ENCODE peak calls at places on chromosomes 13 and 19, in five cellular contexts. One of them, this sample, is unnamed.

GRCh38 chr19:19205416-19206410 is 2.5 kb upstream of the NR2C2AP start:
- DNase-seq in HepG2: no peak
- DNase-seq in GM12878: no peak
- DNase-seq in K562: no peak
- DNase-seq in H1: no peak
- DNase-seq in this sample: no peak

GRCh38 chr13:43448605-43449004 is 338.2 kb downstream of the ENOX1 start:
- DNase-seq in K562: no peak
- DNase-seq in HepG2: no peak
- DNase-seq in H1: no peak
- DNase-seq in GM12878: no peak
- DNase-seq in this sample: no peak

GRCh38 chr13:55788548-55788947 is 1352.2 kb upstream of the PRR20A start:
- DNase-seq in GM12878: no peak
- DNase-seq in K562: no peak
- DNase-seq in HepG2: no peak
- DNase-seq in H1: no peak
- DNase-seq in this sample: no peak

GRCh38 chr19:11453468-11454341 is 18.3 kb downstream of the PRKCSH start:
- DNase-seq in HepG2: no peak
- DNase-seq in GM12878: no peak
- DNase-seq in K562: peak; percentile 37
- DNase-seq in H1: peak; percentile 70
- DNase-seq in this sample: no peak

GRCh38 chr19:56333506-56333905 is 18.9 kb upstream of the ZSCAN5A start:
- DNase-seq in H1: peak; percentile 49
- DNase-seq in K562: peak; percentile 72
- DNase-seq in GM12878: no peak
- DNase-seq in HepG2: peak; percentile 67
- DNase-seq in this sample: peak; percentile 52

GRCh38 chr13:30963794-30964193 is 31.3 kb downstream of the TEX26 start:
- DNase-seq in GM12878: no peak
- DNase-seq in K562: no peak
- DNase-seq in HepG2: no peak
- DNase-seq in H1: no peak
- DNase-seq in this sample: no peak

GRCh38 chr13:113445791-113446487 is 7.3 kb downstream of the ADPRHL1 start:
- DNase-seq in GM12878: no peak
- DNase-seq in HepG2: no peak
- DNase-seq in K562: no peak
- DNase-seq in H1: no peak
- DNase-seq in this sample: no peak

GRCh38 chr13:76745246-76746200 is 140.7 kb downstream of the KCTD12 start:
- DNase-seq in K562: no peak
- DNase-seq in H1: no peak
- DNase-seq in GM12878: peak; percentile 59
- DNase-seq in HepG2: no peak
- DNase-seq in this sample: peak; percentile 70

GRCh38 chr13:27636624-27637288 is 15.1 kb downstream of the POLR1D start:
- DNase-seq in HepG2: no peak
- DNase-seq in GM12878: no peak
- DNase-seq in K562: no peak
- DNase-seq in H1: no peak
- DNase-seq in this sample: no peak

GRCh38 chr19:12617646-12618045 is 6.9 kb downstream of the ZNF791 start:
- DNase-seq in GM12878: no peak
- DNase-seq in K562: no peak
- DNase-seq in H1: no peak
- DNase-seq in HepG2: no peak
- DNase-seq in this sample: no peak

GRCh38 chr13:101092985-101093384 is 323.3 kb downstream of the NALCN start:
- DNase-seq in H1: no peak
- DNase-seq in K562: no peak
- DNase-seq in GM12878: no peak
- DNase-seq in HepG2: no peak
- DNase-seq in this sample: no peak

GRCh38 chr13:97810152-97810551 is 143.3 kb upstream of the IPO5 start:
- DNase-seq in H1: no peak
- DNase-seq in HepG2: peak; percentile 13
- DNase-seq in K562: no peak
- DNase-seq in GM12878: no peak
- DNase-seq in this sample: no peak

GRCh38 chr13:34803756-34804155 is 138.3 kb upstream of the NBEA start:
- DNase-seq in K562: no peak
- DNase-seq in GM12878: no peak
- DNase-seq in H1: no peak
- DNase-seq in HepG2: no peak
- DNase-seq in this sample: no peak

GRCh38 chr13:73849292-73849691 is 284.9 kb downstream of the KLF12 start:
- DNase-seq in K562: no peak
- DNase-seq in GM12878: no peak
- DNase-seq in HepG2: peak; percentile 17
- DNase-seq in H1: no peak
- DNase-seq in this sample: no peak

GRCh38 chr13:20016649-20017364 is 58.3 kb downstream of the ZMYM2 start:
- DNase-seq in HepG2: no peak
- DNase-seq in K562: no peak
- DNase-seq in GM12878: no peak
- DNase-seq in H1: no peak
- DNase-seq in this sample: no peak

GRCh38 chr13:69243366-69243765 is 864.3 kb upstream of the ATXN8OS start:
- DNase-seq in K562: no peak
- DNase-seq in GM12878: no peak
- DNase-seq in HepG2: no peak
- DNase-seq in H1: no peak
- DNase-seq in this sample: no peak

GRCh38 chr13:80339841-80340642 is 884 bp downstream of the SPRY2 start:
- DNase-seq in HepG2: peak; percentile 18
- DNase-seq in H1: peak; percentile 61
- DNase-seq in K562: peak; percentile 47
- DNase-seq in GM12878: no peak
- DNase-seq in this sample: no peak

GRCh38 chr13:23983671-23984070 is 86.4 kb upstream of the C1QTNF9B start:
- DNase-seq in HepG2: no peak
- DNase-seq in H1: no peak
- DNase-seq in GM12878: no peak
- DNase-seq in K562: no peak
- DNase-seq in this sample: no peak

GRCh38 chr19:28549680-28550277 is 663.2 kb downstream of the UQCRFS1 start:
- DNase-seq in K562: no peak
- DNase-seq in GM12878: no peak
- DNase-seq in H1: no peak
- DNase-seq in HepG2: no peak
- DNase-seq in this sample: no peak

GRCh38 chr19:53431399-53432087 is at the start of gene ZNF761:
- DNase-seq in HepG2: peak; percentile 91
- DNase-seq in K562: peak; percentile 95
- DNase-seq in GM12878: peak; percentile 75
- DNase-seq in H1: peak; percentile 100
- DNase-seq in this sample: peak; percentile 93

GRCh38 chr19:53432088-53432661 is 391 bp downstream of the ZNF761 start:
- DNase-seq in GM12878: no peak
- DNase-seq in K562: peak; percentile 22
- DNase-seq in HepG2: no peak
- DNase-seq in H1: peak; percentile 56
- DNase-seq in this sample: peak; percentile 20
- TF ChIP-seq POLR2AphosphoS5 in GM12878: no peak
- TF ChIP-seq POLR2AphosphoS5 in K562: no peak
- TF ChIP-seq POLR2AphosphoS5 in HepG2: no peak
- TF ChIP-seq POLR2AphosphoS5 in H1: no peak
- TF ChIP-seq POLR2AphosphoS5 in this sample: no peak

DNA sequence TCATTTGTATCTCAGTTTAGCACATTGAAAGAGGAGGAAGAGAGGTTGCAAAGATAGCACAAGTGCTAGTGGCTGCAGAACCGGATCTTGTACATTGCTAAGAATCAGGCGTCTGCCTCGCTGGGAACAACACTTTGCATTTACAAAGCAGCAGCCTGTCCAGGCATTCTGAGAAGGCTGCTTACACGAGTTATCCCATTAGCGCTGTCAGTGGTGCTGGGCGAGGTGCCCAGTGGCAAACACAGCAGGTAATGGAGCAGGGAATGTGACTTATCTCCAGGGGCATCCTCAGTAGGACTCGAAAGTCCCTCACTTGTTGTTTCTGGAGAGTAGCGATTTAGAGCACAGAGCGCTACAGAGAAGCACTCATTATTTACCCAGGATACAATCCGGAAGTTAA is 209.6 kb downstream of the OLFM4 start:
- DNase-seq in K562: no peak
- DNase-seq in H1: no peak
- DNase-seq in GM12878: no peak
- DNase-seq in HepG2: no peak
- DNase-seq in this sample: no peak
- TF ChIP-seq GABPA in K562: no peak
- TF ChIP-seq GABPA in H1: no peak
- TF ChIP-seq GABPA in GM12878: no peak
- TF ChIP-seq GABPA in HepG2: no peak
- TF ChIP-seq GABPA in this sample: no peak

GRCh38 chr19:50312967-50313811 is 16.0 kb downstream of the KCNC3 start:
- DNase-seq in HepG2: no peak
- DNase-seq in H1: no peak
- DNase-seq in K562: no peak
- DNase-seq in GM12878: no peak
- DNase-seq in this sample: no peak

GRCh38 chr19:50310759-50311465 is 18.3 kb downstream of the KCNC3 start:
- DNase-seq in GM12878: no peak
- DNase-seq in K562: no peak
- DNase-seq in H1: no peak
- DNase-seq in HepG2: no peak
- DNase-seq in this sample: no peak

GRCh38 chr19:50313812-50314536 is 15.2 kb downstream of the KCNC3 start:
- DNase-seq in K562: no peak
- DNase-seq in HepG2: no peak
- DNase-seq in GM12878: no peak
- DNase-seq in H1: peak; percentile 86
- DNase-seq in this sample: no peak

GRCh38 chr19:50309396-50310125 is 19.6 kb downstream of the KCNC3 start:
- DNase-seq in H1: no peak
- DNase-seq in GM12878: no peak
- DNase-seq in HepG2: no peak
- DNase-seq in K562: no peak
- DNase-seq in this sample: no peak

GRCh38 chr19:50311723-50312635 is 17.2 kb downstream of the KCNC3 start:
- DNase-seq in HepG2: peak; percentile 59
- DNase-seq in H1: peak; percentile 89
- DNase-seq in K562: peak; percentile 82
- DNase-seq in GM12878: no peak
- DNase-seq in this sample: no peak
- TF ChIP-seq POLR2AphosphoS5 in HepG2: peak; percentile 45
- TF ChIP-seq POLR2AphosphoS5 in H1: peak; percentile 36
- TF ChIP-seq POLR2AphosphoS5 in K562: no peak
- TF ChIP-seq POLR2AphosphoS5 in GM12878: no peak
- TF ChIP-seq POLR2AphosphoS5 in this sample: no peak

GRCh38 chr19:39139305-39140194 is 14.0 kb downstream of the PAK4 start:
- DNase-seq in K562: peak; percentile 68
- DNase-seq in GM12878: no peak
- DNase-seq in H1: no peak
- DNase-seq in HepG2: no peak
- DNase-seq in this sample: no peak
- TF ChIP-seq GABPA in K562: no peak
- TF ChIP-seq GABPA in GM12878: no peak
- TF ChIP-seq GABPA in H1: no peak
- TF ChIP-seq GABPA in HepG2: no peak
- TF ChIP-seq GABPA in this sample: no peak

This sample was measured in HL-60.